ENCODE peak calls at places on chromosomes 6 and 20, in four cellular contexts. V is heart right ventricle, C is A549, T is cardiac muscle cell. S is an unnamed sample.

GRCh38 chr6:26243742-26244141 is 121.3 kb upstream of the BTN3A2 start:
- DNase-seq in T (no peak), V (no peak), C (no peak), S (no peak)

GRCh38 chr6:150142657-150143501 is at the start of gene PPP1R14C:
- DNase-seq in T (peak), C (no peak), V (peak), S (no peak)

GRCh38 chr20:7702141-7702540 is 238.1 kb downstream of the HAO1 start:
- DNase-seq in V (no peak), T (no peak), C (no peak), S (no peak)

GRCh38 chr6:84052204-84052882 is 18.8 kb downstream of the MRAP2 start:
- DNase-seq in C (no peak), V (peak), T (peak), S (no peak)

GRCh38 chr6:158039571-158040050 is 57.9 kb downstream of the SYNJ2 start:
- DNase-seq in V (peak), T (no peak), C (no peak), S (no peak)

GRCh38 chr6:16205377-16206144 is 32.8 kb upstream of the GMPR start:
- DNase-seq in V (no peak), C (no peak), T (no peak), S (no peak)

GRCh38 chr6:157990321-157991066 is 8.8 kb downstream of the SYNJ2 start:
- DNase-seq in T (no peak), V (no peak), C (no peak), S (no peak)

GRCh38 chr6:104614394-104614793 is 245.3 kb downstream of the HACE1 start:
- DNase-seq in C (no peak), V (no peak), T (peak), S (no peak)

GRCh38 chr6:81075974-81076373 is 676.5 kb downstream of the TENT5A start:
- DNase-seq in C (no peak), V (no peak), T (peak), S (no peak)

GRCh38 chr20:63242736-63243135 is 7.0 kb downstream of the BIRC7 start:
- DNase-seq in C (no peak), T (no peak), V (no peak), S (no peak)

GRCh38 chr20:63246490-63247284 is 7.6 kb downstream of the NKAIN4 start:
- DNase-seq in T (peak), V (no peak), C (no peak), S (no peak)

GRCh38 chr20:63241272-63241671 is 5.6 kb downstream of the BIRC7 start:
- DNase-seq in V (no peak), C (no peak), T (no peak), S (no peak)

GRCh38 chr20:63243604-63244247 is 8.0 kb downstream of the BIRC7 start:
- DNase-seq in C (no peak), T (no peak), V (no peak), S (no peak)

GRCh38 chr20:63244468-63244867 is 8.8 kb downstream of the BIRC7 start:
- DNase-seq in T (no peak), V (no peak), C (no peak), S (no peak)
- H3K27ac ChIP-seq in T (no peak), V (no peak), C (no peak), S (no peak)

GRCh38 chr20:36854343-36855240 is 21.3 kb upstream of the TLDC2 start:
- DNase-seq in T (no peak), C (no peak), V (peak), S (no peak)

GRCh38 chr20:36851490-36851889 is 24.4 kb upstream of the TLDC2 start:
- DNase-seq in T (no peak), C (no peak), V (no peak), S (no peak)

GRCh38 chr20:36850759-36851158 is 25.2 kb upstream of the TLDC2 start:
- DNase-seq in V (no peak), T (no peak), C (no peak), S (no peak)

GRCh38 chr20:36849333-36850065 is 26.4 kb upstream of the TLDC2 start:
- DNase-seq in T (no peak), C (no peak), V (no peak), S (no peak)

GRCh38 chr20:36852187-36852586 is 23.8 kb upstream of the TLDC2 start:
- DNase-seq in T (no peak), C (no peak), V (peak), S (peak)
- H3K27ac ChIP-seq in T (no peak), C (no peak), V (peak), S (peak)

GRCh38 chr20:50932016-50932338 is 740 bp upstream of the ADNP start:
- DNase-seq in V (no peak), C (no peak), T (no peak), S (no peak)
- H3K27ac ChIP-seq in V (peak), C (peak), T (peak), S (peak)

DNA sequence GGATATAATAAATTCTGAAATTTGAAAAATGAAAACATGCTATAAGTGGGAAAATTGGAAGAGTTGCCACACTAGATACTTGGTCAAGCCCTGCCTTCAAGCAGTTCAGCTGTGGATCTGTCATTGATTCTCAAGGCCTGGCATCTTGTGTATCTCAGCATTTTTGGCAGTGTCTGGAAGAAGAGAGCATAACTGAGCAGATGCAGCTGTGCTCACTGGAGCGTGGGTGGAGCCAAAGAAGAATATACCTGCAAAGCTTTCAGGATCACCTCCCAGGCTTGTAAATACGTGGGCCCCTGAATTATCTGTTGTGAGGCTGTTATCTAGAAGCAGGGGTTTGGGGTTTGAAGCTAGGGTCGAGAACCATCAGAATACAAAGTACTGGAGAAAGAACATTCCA is 31.3 kb upstream of the CHD6 start:
- DNase-seq in T (no peak), C (no peak), V (no peak), S (no peak)
- H3K27ac ChIP-seq in T (no peak), C (no peak), V (no peak), S (no peak)

GRCh38 chr6:136786708-136787107 is 5.6 kb downstream of the MAP3K5 start:
- DNase-seq in T (no peak), V (no peak), C (no peak), S (no peak)
- H3K27ac ChIP-seq in T (no peak), V (no peak), C (no peak), S (no peak)

S was measured in substantia nigra.